ENCODE peak calls at places on chromosome 2, in six cellular contexts. Y is HepG2, T is A549, Q is K562, W is GM12878, R is NB4. O is an unnamed sample.

GRCh38 chr2:219684721-219685689 is 57.6 kb downstream of the SLC4A3 start:
- DNase-seq in W (peak), T (no peak), Q (peak), R (peak), Y (peak), O (no peak)

GRCh38 chr2:236742936-236743622 is 173.5 kb downstream of the ACKR3 start:
- DNase-seq in Q (no peak), W (no peak), R (no peak), T (no peak), Y (no peak), O (no peak)

GRCh38 chr2:17518212-17519154 is at the start of gene RAD51AP2:
- DNase-seq in R (no peak), T (peak), W (peak), Q (peak), Y (peak), O (peak)

GRCh38 chr2:95039978-95040377 is 14.5 kb downstream of the MAL start:
- DNase-seq in R (no peak), W (no peak), T (no peak), Y (no peak), Q (no peak), O (no peak)

GRCh38 chr2:13581471-13581870 is 864.7 kb downstream of the TRIB2 start:
- DNase-seq in T (no peak), Y (no peak), Q (no peak), R (peak), W (no peak), O (no peak)

GRCh38 chr2:113229795-113230194 is 48.9 kb downstream of the PAX8 start:
- DNase-seq in R (no peak), Q (no peak), Y (no peak), W (no peak), T (no peak), O (no peak)

GRCh38 chr2:193836424-193836823 is 1641.7 kb upstream of the TMEFF2 start:
- DNase-seq in W (no peak), Q (no peak), Y (no peak), T (no peak), R (no peak), O (peak)

GRCh38 chr2:74004212-74005182 is 19.8 kb downstream of the TET3 start:
- DNase-seq in Q (no peak), T (no peak), W (no peak), Y (no peak), R (no peak), O (no peak)

GRCh38 chr2:226892729-226893128 is 56.9 kb downstream of the RHBDD1 start:
- DNase-seq in T (no peak), Q (no peak), W (no peak), R (no peak), Y (no peak), O (no peak)

DNA sequence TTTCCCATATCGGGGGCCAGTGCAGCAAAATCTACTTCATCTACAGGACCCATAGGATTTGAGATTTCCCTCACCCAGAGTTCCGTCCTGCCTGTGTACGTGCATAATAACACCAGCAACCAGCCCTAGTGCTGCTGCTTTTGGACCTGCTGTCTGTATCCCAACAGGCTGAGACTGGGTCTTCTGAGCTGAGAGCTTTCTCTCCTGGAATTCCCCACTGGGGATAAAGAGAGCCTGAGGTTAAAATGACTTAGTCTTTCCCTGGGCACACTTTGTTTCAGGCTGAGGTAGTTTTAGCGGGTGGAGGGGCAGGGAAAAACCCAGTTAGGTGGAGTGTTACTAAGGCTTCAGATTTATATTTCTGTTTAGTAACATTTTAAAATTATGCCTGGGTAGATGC is 62.5 kb downstream of the SERTAD2 start:
- DNase-seq in R (no peak), Y (no peak), W (no peak), T (no peak), Q (no peak), O (no peak)
- TF ChIP-seq MYC in R (no peak), Y (no peak), W (no peak), T (no peak), Q (no peak), O (no peak)

GRCh38 chr2:217994776-217995274 is 8.0 kb downstream of the TNS1 start:
- DNase-seq in R (no peak), Q (no peak), Y (no peak), W (no peak), T (peak), O (peak)

GRCh38 chr2:217995741-217996141 is 7.1 kb downstream of the TNS1 start:
- DNase-seq in Y (no peak), Q (no peak), T (no peak), W (no peak), R (peak), O (no peak)

GRCh38 chr2:217992061-217992460 is 10.7 kb downstream of the TNS1 start:
- DNase-seq in Q (no peak), R (no peak), W (no peak), T (no peak), Y (no peak), O (no peak)

GRCh38 chr2:217993055-217993645 is 9.6 kb downstream of the TNS1 start:
- DNase-seq in Q (no peak), Y (no peak), T (peak), R (no peak), W (no peak), O (peak)

GRCh38 chr2:217993817-217994459 is 8.9 kb downstream of the TNS1 start:
- DNase-seq in Q (peak), T (peak), W (no peak), Y (peak), R (peak), O (peak)
- TF ChIP-seq MYC in Q (no peak), T (no peak), W (no peak), Y (no peak), R (no peak), O (no peak)

GRCh38 chr2:208039661-208040060 is 14.3 kb upstream of the PLEKHM3 start:
- DNase-seq in Q (no peak), W (no peak), Y (no peak), R (no peak), T (no peak), O (no peak)
- TF ChIP-seq MYC in Q (no peak), W (no peak), Y (no peak), R (no peak), T (no peak), O (no peak)

GRCh38 chr2:234495076-234495800 is 1.6 kb downstream of the ARL4C start:
- DNase-seq in R (no peak), W (no peak), Q (no peak), T (peak), Y (no peak), O (peak)

GRCh38 chr2:234496835-234497591 is at the start of gene ARL4C:
- DNase-seq in Q (peak), Y (peak), T (peak), W (no peak), R (no peak), O (peak)

GRCh38 chr2:234497592-234498023 is 727 bp upstream of the ARL4C start:
- DNase-seq in T (no peak), Q (no peak), R (no peak), W (no peak), Y (no peak), O (no peak)

GRCh38 chr2:234495801-234496441 is 960 bp downstream of the ARL4C start:
- DNase-seq in T (peak), W (no peak), Y (no peak), Q (no peak), R (no peak), O (peak)

DNA sequence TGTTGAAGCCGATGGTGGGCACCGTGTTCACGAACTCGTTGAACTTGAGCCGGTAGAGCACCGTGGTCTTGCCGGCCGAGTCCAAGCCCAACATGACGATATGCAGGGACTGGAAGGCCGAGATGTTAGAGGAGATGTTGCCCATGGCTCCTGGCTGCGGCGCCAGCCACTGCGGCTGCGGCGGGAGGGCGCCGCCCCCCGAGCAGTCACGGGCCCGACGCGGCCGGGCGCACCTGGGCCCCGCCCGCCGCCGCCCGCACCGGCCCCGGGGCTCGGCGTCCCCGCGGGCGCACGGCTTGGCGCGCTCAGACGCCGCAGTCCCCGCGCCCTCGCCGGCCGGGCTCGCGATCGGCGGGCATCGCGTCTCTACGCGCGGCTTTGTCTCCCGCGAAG is 443 bp downstream of the ARL4C start:
- DNase-seq in R (no peak), T (no peak), Q (no peak), Y (no peak), W (no peak), O (no peak)
- TF ChIP-seq MYC in R (no peak), T (no peak), Q (no peak), Y (no peak), W (no peak), O (no peak)

DNA sequence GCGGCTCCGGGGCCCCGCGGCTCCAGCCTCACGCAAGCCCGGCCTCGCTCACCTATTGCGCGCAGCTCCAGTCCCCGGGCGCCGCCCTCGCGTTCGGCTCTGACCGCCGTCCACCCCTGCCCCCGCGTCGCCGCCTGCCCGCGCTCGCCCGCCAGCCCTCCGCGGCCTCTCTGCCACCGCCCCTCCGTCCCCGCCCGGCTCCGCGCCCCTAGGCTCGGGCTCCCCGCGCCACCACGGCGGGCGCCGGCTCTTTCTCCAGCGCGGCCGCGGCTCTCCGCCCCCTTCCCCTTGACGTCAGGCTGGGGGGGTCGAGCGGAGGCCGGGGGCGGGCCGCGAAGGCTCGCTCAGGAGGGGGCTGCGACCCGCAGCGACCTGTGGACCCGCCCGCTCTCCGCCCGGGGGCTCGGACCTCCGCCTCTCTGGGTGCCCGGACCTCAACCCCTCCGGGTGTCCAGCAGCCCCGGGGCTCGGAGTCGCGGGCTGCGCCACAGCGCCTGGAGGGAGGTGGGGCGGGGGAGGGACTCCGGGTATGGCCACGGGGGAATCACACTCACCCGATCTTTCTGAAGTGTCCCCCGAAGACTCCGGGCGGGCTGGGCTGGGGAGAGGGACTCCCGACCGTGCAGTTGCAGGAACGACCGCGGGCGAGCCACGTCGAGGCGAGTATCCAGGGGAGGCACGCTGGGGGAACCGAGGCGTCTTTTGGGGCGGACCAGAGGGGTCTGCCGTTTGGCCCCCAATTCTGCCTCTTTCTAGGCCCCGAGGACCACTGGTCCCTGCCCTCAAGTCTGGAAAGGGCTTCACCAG is at the start of gene SEMA4C:
- DNase-seq in W (no peak), Y (no peak), Q (peak), T (peak), R (peak), O (peak)
- TF ChIP-seq MYC in W (no peak), Y (peak), Q (peak), T (no peak), R (no peak), O (no peak)

O was measured in endothelial cell of umbilical vein.